ENCODE peak calls at places on chromosomes 5 and 9, in nine cellular contexts. H, Y, R, O, C, W, G, D and E are unnamed samples. For H3K27me3, the result is how much of the 10 kb centered on the place peaks cover.

GRCh38 chr9:4334439-4334838 is 34.6 kb upstream of the GLIS3 start:
- DNase-seq in H (peak), Y (no peak), R (peak), O (peak), C (no peak), W (peak), G (no peak), D (no peak), E (no peak)

GRCh38 chr9:110538169-110538568 is 41.4 kb downstream of the SVEP1 start:
- DNase-seq in H (peak), Y (no peak), R (peak), O (peak), C (no peak), W (no peak), G (no peak), D (no peak), E (no peak)

GRCh38 chr9:5435912-5436311 is 1.8 kb downstream of the PLGRKT start:
- DNase-seq in H (no peak), Y (no peak), R (peak), O (peak), C (no peak), W (no peak), G (no peak), D (no peak), E (no peak)

GRCh38 chr5:147822686-147823491 is 8.6 kb downstream of the SPINK1 start:
- DNase-seq in H (peak), Y (peak), R (peak), O (peak), C (no peak), W (peak), G (no peak), D (peak), E (peak)

GRCh38 chr5:171750316-171750788 is 35.3 kb upstream of the SMIM23 start:
- DNase-seq in H (peak), Y (peak), R (peak), O (peak), C (peak), W (peak), G (peak), D (peak), E (peak)

GRCh38 chr5:173451031-173451430 is 122.8 kb upstream of the STC2 start:
- DNase-seq in H (peak), Y (peak), R (peak), O (peak), C (no peak), W (no peak), G (no peak), D (peak), E (no peak)

GRCh38 chr5:119951330-119951934 is 322.1 kb downstream of the FAM170A start:
- DNase-seq in H (no peak), Y (no peak), R (no peak), O (no peak), C (no peak), W (no peak), G (no peak), D (no peak), E (no peak)

GRCh38 chr5:111398013-111398412 is 114.3 kb downstream of the STARD4 start:
- DNase-seq in H (no peak), Y (no peak), R (no peak), O (no peak), C (no peak), W (no peak), G (no peak), D (no peak), E (no peak)

DNA sequence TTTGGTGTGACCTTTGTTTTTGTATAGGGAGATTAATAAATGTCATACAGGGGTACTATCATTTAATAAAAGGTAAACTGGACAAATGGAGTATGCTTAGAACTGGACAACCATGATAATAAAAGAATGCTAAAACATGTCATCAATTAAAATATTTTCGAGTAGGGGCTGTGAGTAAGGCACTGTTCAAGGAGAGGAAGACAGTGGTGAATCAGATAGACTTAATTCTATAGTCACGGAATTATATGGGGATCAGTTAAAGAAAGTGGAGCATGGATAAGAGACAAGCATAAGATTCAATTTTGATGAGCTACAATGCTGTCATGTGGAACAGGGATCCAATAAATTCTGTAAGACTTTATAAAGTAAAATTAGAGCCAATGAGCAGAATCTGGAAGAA is 104.5 kb downstream of the HMHB1 start:
- DNase-seq in H (no peak), Y (no peak), R (no peak), O (peak), C (no peak), W (no peak), G (no peak), D (no peak), E (no peak)
- H3K27me3 ChIP-seq in H (under half), Y (under half), R (under half), O (under half), C (under half), W (under half), G (under half), D (under half), E (under half)

GRCh38 chr5:6791031-6791577 is 77.9 kb downstream of the TENT4A start:
- DNase-seq in H (no peak), Y (no peak), R (no peak), O (no peak), C (no peak), W (no peak), G (peak), D (no peak), E (no peak)
- H3K4me3 ChIP-seq in H (no peak), Y (no peak), R (no peak), O (no peak), C (no peak), W (no peak), G (no peak), D (no peak), E (no peak)

GRCh38 chr5:137646761-137647160 is 89.1 kb downstream of the KLHL3 start:
- DNase-seq in H (no peak), Y (no peak), R (no peak), O (no peak), C (no peak), W (no peak), G (no peak), D (no peak), E (no peak)
- H3K27me3 ChIP-seq in H (under half), Y (under half), R (under half), O (under half), C (under half), W (under half), G (under half), D (under half), E (under half)

GRCh38 chr5:128673970-128674369 is 135.9 kb upstream of the FBN2 start:
- DNase-seq in H (no peak), Y (peak), R (no peak), O (no peak), C (no peak), W (no peak), G (no peak), D (no peak), E (no peak)

GRCh38 chr5:128673010-128673409 is 135.0 kb upstream of the FBN2 start:
- DNase-seq in H (peak), Y (no peak), R (no peak), O (no peak), C (no peak), W (no peak), G (no peak), D (no peak), E (no peak)

GRCh38 chr5:128674837-128675446 is 136.9 kb upstream of the FBN2 start:
- DNase-seq in H (peak), Y (peak), R (peak), O (peak), C (no peak), W (peak), G (no peak), D (peak), E (peak)

GRCh38 chr5:128671861-128672414 is 133.9 kb upstream of the FBN2 start:
- DNase-seq in H (no peak), Y (peak), R (no peak), O (peak), C (no peak), W (no peak), G (no peak), D (no peak), E (no peak)

DNA sequence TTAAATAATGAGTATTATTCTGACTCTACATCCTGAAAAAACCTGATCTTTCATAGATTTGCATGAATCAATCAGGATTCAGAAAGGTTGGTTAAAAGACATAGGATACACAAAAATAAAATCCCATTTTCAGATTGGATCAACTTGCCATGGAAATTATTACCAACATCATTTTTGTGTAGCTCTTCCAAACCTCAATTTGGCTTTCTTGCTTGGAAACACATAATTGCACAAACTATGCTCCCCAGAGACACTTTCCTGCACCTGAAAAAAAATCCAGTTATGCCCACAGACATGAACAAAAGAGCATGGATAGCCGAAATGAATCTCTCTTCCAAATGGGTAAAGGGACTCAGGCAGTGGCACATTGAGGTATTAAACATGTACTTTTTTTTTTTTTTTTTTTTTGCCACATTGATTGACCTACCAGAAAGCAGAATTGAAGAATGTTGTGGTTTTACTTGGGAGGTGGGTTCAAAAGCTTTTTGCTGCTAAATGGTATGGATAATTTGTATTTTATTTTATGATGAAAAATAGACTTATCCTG is 135.4 kb upstream of the FBN2 start:
- DNase-seq in H (no peak), Y (no peak), R (no peak), O (no peak), C (no peak), W (no peak), G (no peak), D (no peak), E (no peak)
- H3K4me3 ChIP-seq in H (no peak), Y (no peak), R (no peak), O (no peak), C (no peak), W (no peak), G (no peak), D (no peak), E (no peak)

DNA sequence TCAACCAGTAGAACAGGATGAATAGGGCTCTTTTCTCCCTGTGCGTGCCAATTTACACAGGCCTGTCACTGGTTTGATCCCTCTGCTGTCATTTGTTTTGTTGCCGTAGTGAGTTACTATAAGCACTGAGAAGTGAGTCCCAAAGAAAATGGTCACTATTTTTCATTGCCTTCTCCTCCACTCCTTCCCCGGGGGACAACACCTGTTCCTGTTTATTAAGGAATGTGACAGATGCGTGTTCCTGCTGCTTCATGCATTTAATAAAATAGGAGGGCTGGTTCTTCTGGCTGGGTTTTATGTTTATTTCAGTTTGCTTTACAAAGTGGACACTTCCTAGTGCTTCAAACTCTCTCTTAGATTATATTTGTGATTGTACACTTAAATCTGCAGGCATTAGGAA is 6.4 kb downstream of the THBS4 start:
- DNase-seq in H (no peak), Y (no peak), R (no peak), O (no peak), C (no peak), W (no peak), G (no peak), D (peak), E (no peak)
- H3K27me3 ChIP-seq in H (under half), Y (under half), R (half or more), O (under half), C (under half), W (under half), G (under half), D (under half), E (under half)

GRCh38 chr9:93582115-93582514 is 5.7 kb downstream of the PHF2 start:
- DNase-seq in H (no peak), Y (no peak), R (no peak), O (peak), C (peak), W (no peak), G (no peak), D (no peak), E (no peak)
- H3K4me3 ChIP-seq in H (no peak), Y (no peak), R (no peak), O (no peak), C (no peak), W (no peak), G (no peak), D (no peak), E (no peak)

DNA sequence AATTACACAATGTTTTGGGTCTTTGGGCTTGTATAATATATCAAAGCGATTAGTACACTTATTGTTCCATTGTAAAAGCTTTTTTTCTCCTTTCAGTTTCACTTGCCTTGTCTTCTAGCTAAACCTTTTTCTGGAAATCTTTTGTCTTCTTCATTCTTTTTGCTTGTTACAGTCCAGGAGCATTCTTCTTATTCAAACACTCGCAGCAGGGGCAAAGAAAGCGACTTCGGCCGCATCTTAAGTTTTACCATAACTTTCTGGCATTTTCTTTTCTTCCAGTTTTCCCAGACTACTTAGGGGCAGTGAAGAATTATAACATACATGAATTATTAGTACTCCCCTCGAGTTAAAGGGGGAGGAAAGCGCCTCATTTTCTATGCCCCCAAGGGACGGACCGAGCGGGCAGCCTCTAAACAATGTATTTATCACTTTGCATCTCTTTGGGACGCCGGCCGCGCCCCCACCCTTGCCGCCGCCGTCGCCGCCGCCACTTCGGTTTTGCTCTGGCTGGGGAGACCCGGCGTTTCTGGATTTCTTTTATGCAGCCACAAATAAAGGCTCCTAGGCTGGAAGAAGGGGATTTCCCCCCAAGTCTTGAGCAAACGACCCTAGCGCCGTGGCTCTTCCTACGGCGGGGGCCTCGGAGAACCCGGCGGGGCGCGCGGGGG is 7.5 kb upstream of the NEUROG1 start:
- DNase-seq in H (no peak), Y (peak), R (no peak), O (no peak), C (no peak), W (no peak), G (no peak), D (no peak), E (no peak)
- H3K27me3 ChIP-seq in H (half or more), Y (half or more), R (under half), O (half or more), C (under half), W (under half), G (half or more), D (under half), E (under half)

DNA sequence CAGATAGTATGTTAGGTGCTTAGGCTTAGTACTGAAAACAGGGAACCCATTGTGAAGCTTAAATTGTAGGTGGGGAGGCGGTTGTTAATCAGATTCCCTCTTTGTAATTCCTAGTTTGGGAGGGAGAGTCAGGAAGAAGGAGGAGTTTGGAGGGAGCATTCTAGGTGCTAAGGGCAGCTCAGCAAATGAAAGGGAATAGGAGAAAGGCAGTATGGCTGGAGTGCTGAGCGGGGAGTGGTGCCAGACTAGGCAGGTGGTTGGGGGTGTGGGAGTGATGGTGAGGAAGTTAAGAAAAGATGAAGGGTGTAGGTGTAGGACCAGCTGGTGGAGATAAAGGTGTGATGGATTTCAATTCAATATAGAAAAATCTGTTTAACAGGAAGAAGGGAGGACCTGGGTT is 11.1 kb upstream of the GARNL3 start:
- DNase-seq in H (no peak), Y (no peak), R (no peak), O (no peak), C (no peak), W (no peak), G (no peak), D (no peak), E (no peak)
- H3K4me3 ChIP-seq in H (no peak), Y (no peak), R (no peak), O (no peak), C (no peak), W (no peak), G (no peak), D (no peak), E (no peak)

GRCh38 chr5:177575488-177575887 is 16.5 kb upstream of the TMED9 start:
- DNase-seq in H (no peak), Y (no peak), R (no peak), O (no peak), C (no peak), W (no peak), G (no peak), D (no peak), E (no peak)
- H3K27me3 ChIP-seq in H (under half), Y (under half), R (under half), O (under half), C (under half), W (under half), G (under half), D (under half), E (under half)

GRCh38 chr9:6567140-6567591 is 78.4 kb downstream of the GLDC start:
- DNase-seq in H (peak), Y (no peak), R (peak), O (peak), C (no peak), W (peak), G (no peak), D (no peak), E (peak)

GRCh38 chr9:6565312-6565711 is 80.2 kb downstream of the GLDC start:
- DNase-seq in H (peak), Y (no peak), R (no peak), O (peak), C (no peak), W (no peak), G (no peak), D (no peak), E (peak)

GRCh38 chr9:6564370-6564769 is 81.2 kb downstream of the GLDC start:
- DNase-seq in H (peak), Y (no peak), R (peak), O (peak), C (no peak), W (no peak), G (no peak), D (no peak), E (peak)

GRCh38 chr9:6564868-6565267 is 80.7 kb downstream of the GLDC start:
- DNase-seq in H (peak), Y (no peak), R (no peak), O (peak), C (no peak), W (no peak), G (no peak), D (no peak), E (peak)

DNA sequence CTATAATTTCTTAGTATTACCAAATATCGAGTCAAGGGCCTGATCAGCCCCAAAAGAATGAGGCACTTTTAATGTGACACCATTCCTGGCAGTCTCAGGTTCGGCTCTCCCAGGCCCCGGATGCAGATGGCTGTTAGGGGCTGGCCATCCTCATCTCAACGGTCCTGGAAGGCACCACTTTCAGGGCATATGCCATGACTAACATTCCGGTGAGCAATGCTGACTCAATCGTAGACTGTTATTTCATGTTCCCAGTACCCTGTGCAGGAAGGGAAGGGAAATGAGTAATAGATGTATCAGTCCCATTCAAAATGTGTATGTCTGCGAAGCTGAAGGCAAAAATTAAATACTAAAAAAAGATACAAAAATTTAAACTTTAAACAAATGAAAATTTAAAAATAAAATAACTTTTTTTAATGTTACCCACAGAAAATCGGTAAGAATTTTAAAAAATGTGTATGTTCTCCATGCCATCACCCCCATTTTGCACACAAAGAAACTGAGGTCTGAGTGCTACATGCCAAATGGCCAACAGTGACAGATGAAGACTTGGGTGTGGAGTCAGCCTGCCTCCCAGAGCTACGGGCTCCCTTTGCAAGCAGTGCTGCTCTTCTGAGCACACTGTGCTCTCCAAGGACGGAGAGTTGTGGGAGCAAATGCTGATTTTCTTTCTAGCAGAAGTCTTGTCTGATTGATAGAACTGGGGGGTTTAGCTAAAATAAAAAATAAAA is 79.0 kb downstream of the GLDC start:
- DNase-seq in H (peak), Y (peak), R (peak), O (peak), C (no peak), W (peak), G (no peak), D (peak), E (peak)
- H3K4me3 ChIP-seq in H (no peak), Y (no peak), R (peak), O (peak), C (no peak), W (peak), G (no peak), D (no peak), E (peak)